ENCODE peak calls at places on chromosomes 2 and 18, in six cellular contexts. F is lower leg skin, Y is A549, D is K562, L is GM12892, A is H54. T is an unnamed sample.

GRCh38 chr2:10137053-10137843 is 14.7 kb downstream of the RRM2 start:
- DNase-seq in F (no peak), Y (no peak), A (no peak), L (no peak), D (no peak), T (no peak)

GRCh38 chr2:190404487-190404886 is 3.7 kb upstream of the MFSD6 start:
- DNase-seq in L (no peak), F (no peak), D (peak; percentile 26), A (no peak), Y (peak; percentile 54), T (peak; percentile 65)

GRCh38 chr2:213151437-213152064 is at the start of gene IKZF2:
- DNase-seq in F (peak; percentile 92), L (peak; percentile 39), D (peak; percentile 52), Y (peak; percentile 77), A (peak; percentile 64), T (peak; percentile 94)

GRCh38 chr2:235945608-235946140 is 222.5 kb downstream of the GBX2 start:
- DNase-seq in A (no peak), D (no peak), L (no peak), Y (no peak), F (no peak), T (no peak)

GRCh38 chr18:75048776-75049454 is 160.0 kb downstream of the PTGR3 start:
- DNase-seq in D (no peak), L (no peak), F (no peak), Y (no peak), A (no peak), T (no peak)

GRCh38 chr2:198545411-198545810 is 741.0 kb downstream of the PLCL1 start:
- DNase-seq in Y (no peak), L (no peak), A (no peak), F (no peak), D (no peak), T (peak; percentile 1)

GRCh38 chr18:76759056-76759455 is 63.3 kb upstream of the ZNF236 start:
- DNase-seq in Y (no peak), A (no peak), D (no peak), F (no peak), L (no peak), T (no peak)

GRCh38 chr2:119431155-119431975 is at the start of gene TMEM37:
- DNase-seq in L (peak; percentile 60), A (peak; percentile 63), F (peak; percentile 93), D (peak; percentile 97), Y (peak; percentile 58), T (peak; percentile 15)

GRCh38 chr2:17083902-17084301 is 418.3 kb upstream of the CYRIA start:
- DNase-seq in Y (no peak), D (no peak), A (no peak), L (no peak), F (no peak), T (no peak)

GRCh38 chr2:228549390-228550007 is 368.0 kb upstream of the SPHKAP start:
- DNase-seq in Y (no peak), A (no peak), F (no peak), D (no peak), L (no peak), T (no peak)

GRCh38 chr2:6186332-6187100 is 494.3 kb downstream of the SOX11 start:
- DNase-seq in Y (peak; percentile 88), F (no peak), L (no peak), A (peak; percentile 40), D (no peak), T (peak; percentile 87)

GRCh38 chr18:5879479-5879882 is 15.8 kb downstream of the TMEM200C start:
- DNase-seq in D (peak; percentile 27), F (no peak), A (no peak), L (no peak), Y (peak; percentile 19), T (peak; percentile 65)

GRCh38 chr2:37355735-37356134 is 11.3 kb downstream of the QPCT start:
- DNase-seq in Y (no peak), A (no peak), D (no peak), L (no peak), F (no peak), T (no peak)

GRCh38 chr18:29430416-29430815 is 1253.5 kb upstream of the CDH2 start:
- DNase-seq in A (no peak), L (no peak), Y (no peak), D (no peak), F (no peak), T (peak; percentile 5)

GRCh38 chr2:172210599-172210998 is 107.9 kb upstream of the DLX2 start:
- DNase-seq in A (no peak), D (no peak), F (no peak), Y (no peak), L (no peak), T (no peak)

GRCh38 chr2:9285921-9286320 is 79.3 kb downstream of the ASAP2 start:
- DNase-seq in D (no peak), Y (no peak), L (no peak), A (no peak), F (no peak), T (no peak)

GRCh38 chr18:62107881-62108280 is 79.0 kb downstream of the PIGN start:
- DNase-seq in Y (no peak), F (no peak), L (no peak), D (no peak), A (no peak), T (no peak)

GRCh38 chr2:25280066-25280687 is 61.5 kb downstream of the DNMT3A start:
- DNase-seq in A (no peak), L (no peak), F (no peak), Y (no peak), D (no peak), T (no peak)

GRCh38 chr2:149767516-149767974 is 180.0 kb upstream of the MMADHC start:
- DNase-seq in L (no peak), F (no peak), D (no peak), Y (peak; percentile 61), A (no peak), T (peak; percentile 59)

GRCh38 chr2:52144588-52144987 is 1112.7 kb upstream of the NRXN1 start:
- DNase-seq in F (no peak), L (no peak), D (no peak), A (no peak), Y (no peak), T (peak; percentile 1)

GRCh38 chr2:225310745-225311144 is 88.8 kb upstream of the NYAP2 start:
- DNase-seq in F (no peak), Y (no peak), D (no peak), A (no peak), L (no peak), T (no peak)

GRCh38 chr2:54440050-54440449 is 16.1 kb upstream of the SPTBN1 start:
- DNase-seq in L (no peak), A (no peak), Y (no peak), F (no peak), D (no peak), T (no peak)

GRCh38 chr2:120558892-120559291 is 176.8 kb upstream of the GLI2 start:
- DNase-seq in Y (no peak), A (no peak), L (no peak), D (no peak), F (no peak), T (no peak)

GRCh38 chr2:70042246-70042645 is 45.0 kb upstream of the PCBP1 start:
- DNase-seq in Y (no peak), F (no peak), L (no peak), A (no peak), D (no peak), T (no peak)

DNA sequence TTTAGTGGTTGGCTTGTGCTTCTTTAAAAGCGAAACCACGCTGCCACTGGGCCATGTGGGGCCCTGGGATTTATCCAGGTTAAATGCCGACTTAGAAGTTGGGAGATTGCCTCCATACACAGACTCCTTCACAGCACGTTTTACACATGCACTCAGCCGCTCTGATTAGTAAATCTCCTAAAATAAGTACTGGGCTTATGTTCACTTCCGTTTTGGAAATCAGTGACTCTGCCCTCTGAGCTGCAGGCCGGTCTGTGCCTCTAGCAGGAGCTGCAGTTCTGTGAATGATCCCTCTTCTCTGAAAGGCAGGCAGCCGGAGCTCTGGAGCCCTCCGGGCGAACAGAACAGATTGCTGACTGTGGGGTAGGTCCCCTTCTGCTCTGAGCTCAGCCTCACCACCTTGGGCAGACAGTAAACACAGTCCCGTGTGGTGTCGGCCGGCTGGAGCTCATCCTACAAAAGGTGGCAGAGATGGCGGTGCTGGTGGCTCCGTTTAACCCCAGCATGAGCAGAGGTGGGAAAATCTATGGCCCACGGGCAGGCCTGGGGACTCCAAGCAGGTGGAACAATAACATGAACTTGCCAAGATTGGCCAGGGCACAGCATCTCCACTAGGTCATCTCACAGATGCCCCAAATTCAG is 9.8 kb upstream of the RAB17 start:
- DNase-seq in D (no peak), F (no peak), Y (no peak), L (no peak), A (no peak), T (peak; percentile 71)
- TF ChIP-seq POLR2A in D (no peak), F (no peak), Y (no peak), L (no peak), A (no peak), T (no peak)

DNA sequence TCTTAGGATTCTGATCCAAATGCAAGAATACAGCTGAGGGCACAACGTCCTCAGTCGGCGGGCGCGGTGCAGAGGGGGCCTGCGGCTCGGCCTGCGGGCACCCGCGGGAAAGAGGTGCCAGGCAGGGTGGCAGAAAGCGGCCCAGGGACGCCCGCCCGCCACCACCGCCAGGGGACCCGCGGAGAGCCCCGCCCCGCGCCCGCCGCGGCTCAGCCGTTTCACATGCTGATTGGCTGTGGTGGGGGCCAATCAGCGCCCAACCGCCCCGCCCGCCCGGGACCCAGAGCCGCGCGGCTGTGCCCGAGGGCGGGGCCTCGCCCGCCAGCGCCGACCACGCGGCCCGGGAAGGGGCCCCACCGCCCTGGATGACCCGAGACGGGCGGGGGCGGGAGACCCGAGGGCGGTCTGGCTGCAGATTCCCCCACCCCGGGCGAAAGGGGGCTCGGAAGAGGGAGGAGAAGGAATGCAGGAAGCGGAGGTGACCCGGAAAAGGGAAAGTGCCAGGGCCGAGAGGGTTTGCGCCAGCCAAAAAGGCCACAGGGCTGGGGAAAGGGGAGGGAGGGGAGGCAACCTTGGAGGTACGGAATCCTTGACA is 8.0 kb downstream of the IRS1 start:
- DNase-seq in Y (peak; percentile 87), A (peak; percentile 89), F (peak; percentile 97), L (peak; percentile 98), D (peak; percentile 97), T (peak; percentile 75)
- TF ChIP-seq POLR2A in Y (peak; percentile 43), A (peak; percentile 29), F (no peak), L (peak; percentile 57), D (peak; percentile 66), T (peak; percentile 29)

DNA sequence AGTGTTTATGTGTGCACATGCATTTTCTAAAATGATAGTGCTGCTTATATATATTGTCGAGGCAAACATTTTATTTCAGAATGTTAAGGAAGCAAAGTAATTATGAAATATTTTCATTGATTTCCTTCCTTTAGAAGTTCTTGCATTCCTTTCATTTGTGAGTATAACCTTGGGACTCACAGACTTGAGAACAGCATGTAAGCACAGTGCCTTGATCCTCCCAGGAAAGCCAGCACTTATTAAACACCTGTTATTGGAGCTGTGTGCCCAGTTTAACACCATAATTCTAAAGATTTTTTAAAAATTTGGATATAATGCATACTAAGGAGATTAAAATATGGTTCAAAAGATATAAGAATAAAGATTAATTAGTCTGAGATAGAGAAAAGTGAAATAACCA is 554.4 kb upstream of the FAM98A start:
- DNase-seq in L (no peak), Y (no peak), D (no peak), F (no peak), A (no peak), T (no peak)
- TF ChIP-seq POLR2A in L (no peak), Y (no peak), D (no peak), F (no peak), A (no peak), T (no peak)

DNA sequence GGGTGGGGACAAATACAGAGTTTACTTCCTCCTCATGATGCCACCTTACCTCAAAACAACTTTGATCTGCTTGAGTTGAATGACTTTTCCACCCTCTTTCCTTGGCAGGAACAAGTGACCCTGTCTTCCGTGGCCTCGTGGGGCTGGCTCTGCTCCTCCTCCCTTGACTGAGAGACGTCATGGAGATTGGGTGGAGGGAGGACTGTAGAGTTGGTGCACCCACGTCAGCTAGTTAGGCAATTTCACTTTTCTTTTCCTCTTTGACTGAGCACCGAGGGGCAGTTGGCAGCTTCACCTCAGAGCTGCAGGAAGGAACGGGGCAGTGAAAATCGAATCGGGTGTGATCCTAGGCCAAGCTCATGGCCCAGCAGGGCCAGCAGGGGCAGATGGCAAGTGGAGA is at the start of gene SP140:
- DNase-seq in A (no peak), L (peak; percentile 32), D (no peak), F (peak; percentile 88), Y (no peak), T (no peak)
- TF ChIP-seq POLR2A in A (no peak), L (peak; percentile 95), D (no peak), F (no peak), Y (no peak), T (no peak)